ENCODE peak calls at places on chromosomes 13 and 19, in five cellular contexts. C is hypothalamus, Z is retina, J is NCI-H1930, H is AG08395. Q is an unnamed sample.
A peak's percentile ranks its signal among the peaks of the same experiment; 100 is the strongest.

GRCh38 chr13:112850273-112850672 is 118.7 kb upstream of the MCF2L start:
- DNase-seq in C (no peak), Z (no peak), J (no peak), H (no peak), Q (no peak)

GRCh38 chr19:48499352-48500090 is 12.1 kb downstream of the LMTK3 start:
- DNase-seq in C (no peak), Z (no peak), J (no peak), H (no peak), Q (no peak)

GRCh38 chr13:69935043-69935442 is 172.6 kb upstream of the ATXN8OS start:
- DNase-seq in C (no peak), Z (no peak), J (no peak), H (no peak), Q (no peak)

GRCh38 chr13:72469932-72470331 is 257.5 kb downstream of the MZT1 start:
- DNase-seq in C (no peak), Z (no peak), J (no peak), H (no peak), Q (no peak)

GRCh38 chr13:39821977-39822376 is 166.5 kb downstream of the COG6 start:
- DNase-seq in C (no peak), Z (no peak), J (no peak), H (no peak), Q (no peak)

GRCh38 chr13:50069255-50069654 is 54.0 kb downstream of the KCNRG start:
- DNase-seq in C (no peak), Z (no peak), J (no peak), H (no peak), Q (no peak)

GRCh38 chr13:47990920-47991466 is 10.1 kb downstream of the SUCLA2 start:
- DNase-seq in C (no peak), Z (no peak), J (no peak), H (no peak), Q (no peak)

GRCh38 chr13:95304446-95304845 is 3.2 kb upstream of the ABCC4 start:
- DNase-seq in C (no peak), Z (no peak), J (no peak), H (no peak), Q (no peak)

GRCh38 chr19:27746691-27747380 is 1466.1 kb downstream of the UQCRFS1 start:
- DNase-seq in C (no peak), Z (peak; percentile 24), J (no peak), H (peak; percentile 41), Q (no peak)

GRCh38 chr13:33146843-33147611 is 130.8 kb downstream of the KL start:
- DNase-seq in C (no peak), Z (no peak), J (no peak), H (no peak), Q (no peak)

GRCh38 chr13:22128413-22129198 is 457.7 kb downstream of the FGF9 start:
- DNase-seq in C (no peak), Z (no peak), J (no peak), H (no peak), Q (no peak)

GRCh38 chr13:26695891-26696311 is 64.7 kb downstream of the GPR12 start:
- DNase-seq in C (no peak), Z (peak; percentile 47), J (no peak), H (no peak), Q (no peak)

GRCh38 chr13:41017153-41017552 is 2.0 kb downstream of the ELF1 start:
- DNase-seq in C (no peak), Z (no peak), J (no peak), H (no peak), Q (no peak)

GRCh38 chr13:21117104-21117809 is 55.9 kb upstream of the LATS2 start:
- DNase-seq in C (no peak), Z (no peak), J (no peak), H (no peak), Q (no peak)

GRCh38 chr13:29676535-29676934 is 81.0 kb upstream of the SLC7A1 start:
- DNase-seq in C (no peak), Z (no peak), J (no peak), H (peak; percentile 45), Q (no peak)